ENCODE peak calls at places on chromosome 21, in eight cellular contexts. K, Z, V, L, A, J, W and H are unnamed samples.

GRCh38 chr21:42107881-42108553 is 36.9 kb downstream of the UMODL1 start:
- DNase-seq in Z (peak), W (no peak), V (peak), J (peak), L (peak), A (peak), K (peak), H (peak)

GRCh38 chr21:46191257-46191685 is 7.0 kb upstream of the SPATC1L start:
- DNase-seq in L (no peak), J (peak), K (no peak), A (peak), V (peak), W (peak), Z (peak), H (peak)

GRCh38 chr21:44994581-44995171 is 54.8 kb downstream of the SLX9 start:
- DNase-seq in W (no peak), K (no peak), J (peak), A (no peak), V (no peak), Z (no peak), L (no peak), H (no peak)

GRCh38 chr21:18951291-18952038 is 547.9 kb upstream of the TMPRSS15 start:
- DNase-seq in K (peak), J (no peak), Z (no peak), A (no peak), L (no peak), W (no peak), V (no peak), H (no peak)

GRCh38 chr21:46051821-46052675 is 45.9 kb upstream of the COL6A2 start:
- DNase-seq in L (no peak), J (no peak), K (no peak), V (no peak), W (no peak), A (no peak), Z (no peak), H (peak)

GRCh38 chr21:33015091-33015490 is 10.6 kb upstream of the OLIG2 start:
- DNase-seq in K (no peak), V (no peak), W (no peak), A (no peak), J (no peak), L (no peak), Z (no peak), H (no peak)

GRCh38 chr21:45420623-45421041 is 15.7 kb downstream of the COL18A1 start:
- DNase-seq in Z (no peak), K (no peak), J (peak), A (peak), L (no peak), V (no peak), W (no peak), H (peak)

GRCh38 chr21:27408826-27409225 is 441.9 kb upstream of the ADAMTS5 start:
- DNase-seq in J (no peak), L (no peak), Z (no peak), A (no peak), V (no peak), W (no peak), K (no peak), H (no peak)

GRCh38 chr21:29130234-29130993 is at the start of gene MAP3K7CL:
- DNase-seq in K (peak), Z (no peak), W (no peak), J (peak), A (peak), L (no peak), V (peak), H (no peak)